ENCODE peak calls at places on chromosome 20, in nine cellular contexts. L is A549, Y is HCT116, M is right lobe of liver, G is tibial nerve, Z is testis, D is prostate gland, T is upper lobe of left lung, R is uterus. K is an unnamed sample.
A peak's percentile ranks its signal among the peaks of the same experiment; 100 is the strongest.

GRCh38 chr20:50048420-50049166 is 64.4 kb downstream of the UBE2V1 start:
- DNase-seq in Z (peak; percentile 28), Y (no peak), G (no peak), D (no peak), M (no peak), R (no peak), L (no peak), T (peak; percentile 77), K (no peak)

GRCh38 chr20:20395087-20395486 is 27.2 kb downstream of the INSM1 start:
- DNase-seq in D (no peak), M (no peak), T (peak; percentile 61), G (no peak), L (no peak), Y (no peak), Z (no peak), R (no peak), K (no peak)

GRCh38 chr20:34861386-34862084 is 11.1 kb downstream of the GGT7 start:
- DNase-seq in T (no peak), G (peak; percentile 13), L (no peak), Z (no peak), R (no peak), M (no peak), D (peak; percentile 70), Y (no peak), K (no peak)

GRCh38 chr20:53949319-53949839 is 121.0 kb downstream of the BCAS1 start:
- DNase-seq in Z (no peak), T (no peak), M (no peak), L (peak; percentile 16), Y (no peak), G (no peak), D (no peak), R (no peak), K (peak; percentile 80)

GRCh38 chr20:13299401-13299800 is 78.3 kb downstream of the ISM1 start:
- DNase-seq in Z (no peak), R (no peak), Y (no peak), G (no peak), D (no peak), T (peak; percentile 44), L (no peak), M (no peak), K (no peak)

GRCh38 chr20:49397525-49397924 is 84.9 kb downstream of the KCNB1 start:
- DNase-seq in D (no peak), Z (no peak), M (no peak), G (no peak), R (no peak), L (peak; percentile 26), T (no peak), Y (no peak), K (peak; percentile 86)

GRCh38 chr20:24721891-24722530 is 227.1 kb upstream of the CST7 start:
- DNase-seq in Z (no peak), L (no peak), R (no peak), Y (no peak), G (no peak), T (no peak), D (no peak), M (no peak), K (no peak)

GRCh38 chr20:45247860-45248259 is 6.5 kb downstream of the SLPI start:
- DNase-seq in R (no peak), G (no peak), Y (no peak), M (no peak), D (no peak), Z (no peak), T (no peak), L (no peak), K (no peak)

GRCh38 chr20:23637282-23638221 is at the start of gene CST3:
- DNase-seq in R (peak; percentile 94), G (peak; percentile 88), T (peak; percentile 96), D (peak; percentile 83), Y (peak; percentile 68), Z (peak; percentile 94), L (peak; percentile 91), M (peak; percentile 94), K (peak; percentile 92)

GRCh38 chr20:8756410-8756809 is 312.5 kb upstream of the PLCB4 start:
- DNase-seq in T (no peak), Z (no peak), M (no peak), L (peak; percentile 87), D (no peak), Y (peak; percentile 18), G (no peak), R (no peak), K (peak; percentile 54)

GRCh38 chr20:58891076-58891685 is 38.7 kb downstream of the GNAS start:
- DNase-seq in M (peak; percentile 84), T (peak; percentile 96), Z (peak; percentile 77), R (peak; percentile 80), D (peak; percentile 74), L (peak; percentile 57), Y (no peak), G (peak; percentile 62), K (peak; percentile 56)

GRCh38 chr20:651713-652610 is 1.0 kb downstream of the SRXN1 start:
- DNase-seq in Y (no peak), Z (no peak), T (no peak), G (no peak), L (peak; percentile 61), R (no peak), D (no peak), M (no peak), K (no peak)

GRCh38 chr20:10731190-10731955 is 57.6 kb upstream of the JAG1 start:
- DNase-seq in T (no peak), Z (no peak), L (no peak), D (no peak), R (no peak), G (no peak), M (no peak), Y (no peak), K (peak; percentile 33)

GRCh38 chr20:20371133-20371532 is 3.2 kb downstream of the INSM1 start:
- DNase-seq in M (no peak), L (no peak), R (no peak), G (no peak), T (no peak), Z (no peak), D (no peak), Y (no peak), K (no peak)

GRCh38 chr20:48597521-48598302 is 230.1 kb downstream of the PREX1 start:
- DNase-seq in M (peak; percentile 58), L (no peak), T (peak; percentile 65), Z (no peak), Y (no peak), R (no peak), D (no peak), G (no peak), K (no peak)

DNA sequence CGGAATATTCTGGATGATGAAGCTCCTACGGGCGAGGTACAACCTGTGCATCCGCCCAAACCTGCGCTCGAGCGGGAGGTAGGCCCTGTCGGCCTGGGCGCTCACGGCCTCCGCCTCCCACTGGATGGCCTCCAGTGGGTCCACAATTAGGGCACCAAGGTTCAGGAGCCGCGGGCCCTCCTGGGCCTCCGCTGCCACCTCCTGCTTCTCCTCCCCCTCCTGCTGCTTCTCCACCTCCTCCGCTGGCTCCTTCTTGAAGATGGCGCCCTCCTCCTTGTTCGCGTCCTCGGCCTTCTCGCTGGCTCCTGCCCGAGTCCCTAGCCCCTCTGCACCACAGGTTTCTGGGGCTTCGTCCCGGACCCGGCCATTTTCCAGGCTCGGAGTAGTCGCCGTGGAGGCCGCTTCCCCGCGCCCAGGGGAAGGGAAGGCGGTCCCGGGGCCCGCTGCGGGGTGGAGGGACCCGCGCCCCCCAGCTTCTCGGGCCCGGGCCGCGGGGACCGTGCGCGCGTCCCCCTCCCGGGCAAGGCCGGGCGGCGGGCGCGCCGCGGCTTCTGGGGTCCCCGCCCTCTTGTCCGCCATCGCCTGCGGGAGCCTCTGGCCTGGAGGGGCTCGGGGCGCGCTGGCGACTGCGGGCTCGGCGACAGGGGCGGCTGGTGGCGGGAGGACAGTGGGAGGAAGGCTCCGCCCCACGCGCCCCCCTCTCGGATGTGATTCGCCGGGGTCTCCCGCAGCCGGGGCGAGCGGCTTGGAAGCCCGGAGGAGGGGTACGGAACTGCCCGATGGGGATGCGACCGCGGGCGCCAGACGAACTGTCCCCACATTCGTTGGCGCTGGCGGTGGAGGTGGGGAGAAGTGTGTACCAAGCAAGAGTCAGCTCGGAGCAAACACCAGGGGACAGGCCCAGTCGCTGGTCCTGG is 17.6 kb downstream of the PLAGL2 start:
- DNase-seq in G (peak; percentile 41), T (peak; percentile 89), Y (no peak), M (peak; percentile 62), Z (peak; percentile 64), D (peak; percentile 65), R (peak; percentile 36), L (no peak), K (no peak)
- TF ChIP-seq POLR2A in G (no peak), T (no peak), Y (no peak), M (no peak), Z (no peak), D (peak; percentile 31), R (peak; percentile 28), L (no peak), K (no peak)

GRCh38 chr20:3044336-3044965 is 1.0 kb downstream of the GNRH2 start:
- DNase-seq in Y (no peak), G (no peak), T (no peak), L (no peak), M (no peak), D (no peak), Z (no peak), R (no peak), K (no peak)
- TF ChIP-seq POLR2A in Y (no peak), G (no peak), T (no peak), L (no peak), M (no peak), D (no peak), Z (no peak), R (no peak), K (no peak)

DNA sequence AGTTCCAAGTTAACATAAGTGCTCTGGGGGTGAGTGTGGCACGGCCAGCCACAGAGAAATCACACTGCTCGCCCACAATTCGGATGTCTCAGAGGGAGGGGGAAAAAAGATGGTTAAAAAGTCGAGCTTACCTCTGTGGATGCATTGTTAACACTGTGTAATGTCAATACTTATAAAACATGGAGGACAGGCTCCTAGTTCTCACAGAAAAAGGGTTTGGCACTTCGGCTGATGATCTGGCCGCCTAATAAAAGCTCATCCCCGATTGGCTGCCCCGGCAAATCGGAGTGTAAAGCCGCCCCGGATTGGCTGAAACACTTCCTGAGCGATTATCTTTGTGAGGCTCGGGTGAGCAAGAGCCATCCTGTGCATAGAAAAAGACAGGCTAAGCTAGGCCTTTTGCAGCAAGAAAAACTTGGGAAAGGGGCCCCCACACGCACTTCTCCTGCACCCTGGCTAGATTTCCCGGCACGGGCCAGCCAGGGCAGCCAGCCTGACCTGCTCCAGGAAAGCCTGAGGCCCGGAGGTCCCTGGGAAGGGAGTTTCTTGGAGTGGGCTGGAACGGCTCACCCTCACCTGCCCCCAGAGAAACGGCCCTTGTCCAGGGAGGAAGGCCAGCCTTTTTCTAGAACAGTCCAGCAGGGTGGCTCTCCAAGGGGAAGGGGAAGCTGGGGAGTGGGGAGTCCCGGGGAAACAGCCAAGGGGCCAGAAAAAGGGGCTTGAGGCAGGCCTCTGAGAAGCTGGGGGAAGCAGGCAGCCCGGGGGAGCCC is at the start of gene ZMYND8:
- DNase-seq in L (peak; percentile 94), T (peak; percentile 69), M (peak; percentile 86), D (peak; percentile 94), Y (peak; percentile 77), R (peak; percentile 88), Z (peak; percentile 95), G (peak; percentile 97), K (peak; percentile 61)
- TF ChIP-seq POLR2A in L (no peak), T (no peak), M (peak; percentile 52), D (no peak), Y (peak; percentile 74), R (no peak), Z (no peak), G (peak; percentile 57), K (peak; percentile 40)

DNA sequence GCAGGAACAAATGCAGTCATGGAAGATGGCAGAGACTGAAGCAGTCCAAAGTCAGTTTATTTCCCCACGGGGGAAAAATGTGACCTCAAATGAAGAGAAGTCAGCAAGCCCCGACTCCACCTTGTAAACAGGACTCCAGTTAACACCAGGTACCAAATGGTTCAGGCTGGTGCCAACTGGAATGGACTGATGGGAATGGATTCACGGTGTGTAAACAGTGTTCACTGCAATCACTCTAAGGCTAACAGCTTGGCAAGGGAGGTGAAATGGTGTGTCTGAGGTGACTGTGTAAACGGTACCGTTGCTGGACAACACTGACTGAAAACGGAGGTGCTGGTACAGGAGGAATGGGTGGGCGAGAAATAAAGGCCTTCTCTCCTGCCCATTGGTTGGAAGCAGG is 12.0 kb downstream of the PLAGL2 start:
- DNase-seq in T (no peak), R (no peak), Z (no peak), Y (no peak), D (peak; percentile 54), L (no peak), M (peak; percentile 77), G (no peak), K (no peak)
- TF ChIP-seq POLR2A in T (no peak), R (no peak), Z (no peak), Y (no peak), D (no peak), L (no peak), M (no peak), G (no peak), K (no peak)

K was measured in H54.